ENCODE peak calls at places on chromosome 4, in seven cellular contexts. H is activated CD4-positive, alpha-beta T cell treated with anti-CD3 and anti-CD28 coated beads, Interleukin-2, amount 50 U/mL, for 1 hour; O is BE2C; A is fibroblast of pulmonary artery; U is mesenchymal stem cell; B is CD4-positive, CD25-positive, alpha-beta regulatory T cell; S is HT1080. I is an unnamed sample.

GRCh38 chr4:108171541-108172230 is 3.0 kb upstream of the LEF1 start:
- DNase-seq in S (no peak), H (peak; percentile 45), A (no peak), B (peak; percentile 77), U (peak; percentile 34), O (peak; percentile 13), I (peak; percentile 99)

GRCh38 chr4:55284331-55284730 is 61.7 kb upstream of the SRD5A3 start:
- DNase-seq in H (no peak), U (no peak), S (no peak), A (no peak), B (no peak), O (no peak), I (no peak)

GRCh38 chr4:74682567-74683359 is 111.6 kb downstream of the BTC start:
- DNase-seq in B (no peak), A (peak; percentile 94), U (peak; percentile 91), O (peak; percentile 6), H (no peak), S (peak; percentile 96), I (no peak)

GRCh38 chr4:169221662-169222061 is 49.1 kb downstream of the SH3RF1 start:
- DNase-seq in O (no peak), S (no peak), B (no peak), H (no peak), U (no peak), A (no peak), I (no peak)

GRCh38 chr4:90727938-90728337 is 600.7 kb downstream of the CCSER1 start:
- DNase-seq in H (no peak), B (no peak), U (no peak), S (peak; percentile 71), O (no peak), A (peak; percentile 6), I (no peak)

GRCh38 chr4:95068401-95068800 is 310.6 kb downstream of the BMPR1B start:
- DNase-seq in H (no peak), U (no peak), A (peak; percentile 33), S (no peak), O (no peak), B (no peak), I (no peak)

GRCh38 chr4:187604984-187605383 is 390.6 kb upstream of the ZFP42 start:
- DNase-seq in S (no peak), U (no peak), O (no peak), A (no peak), B (no peak), H (no peak), I (no peak)

GRCh38 chr4:184383497-184384055 is 90.8 kb downstream of the IRF2 start:
- DNase-seq in B (no peak), O (no peak), A (peak; percentile 96), U (peak; percentile 96), S (peak; percentile 96), H (no peak), I (no peak)

GRCh38 chr4:73777612-73778011 is 37.2 kb downstream of the CXCL8 start:
- DNase-seq in O (no peak), A (peak; percentile 32), S (peak; percentile 24), U (no peak), B (no peak), H (no peak), I (no peak)